ENCODE peak calls at places on chromosomes 16 and 17, in six cellular contexts. R, V, L, Z, D and K are unnamed samples.
A peak's percentile ranks its signal among the peaks of the same experiment; 100 is the strongest.

GRCh38 chr17:7897773-7898172 is 9.2 kb downstream of the CHD3 start:
- DNase-seq in R (peak; percentile 77), Z (no peak), V (no peak), L (peak; percentile 70), D (no peak), K (no peak)

GRCh38 chr16:25838724-25839186 is 147.0 kb downstream of the HS3ST4 start:
- DNase-seq in Z (peak; percentile 94), L (peak; percentile 40), D (peak; percentile 55), R (peak; percentile 41), V (no peak), K (peak; percentile 61)

GRCh38 chr16:81480856-81481821 is 36.5 kb downstream of the CMIP start:
- DNase-seq in D (no peak), V (peak; percentile 42), R (peak; percentile 22), Z (no peak), L (peak; percentile 72), K (no peak)

GRCh38 chr16:25563700-25564099 is 128.1 kb upstream of the HS3ST4 start:
- DNase-seq in V (no peak), R (no peak), Z (no peak), D (no peak), L (no peak), K (no peak)

GRCh38 chr17:45397796-45398195 is 34.9 kb downstream of the ARHGAP27 start:
- DNase-seq in L (no peak), V (no peak), R (no peak), Z (no peak), D (no peak), K (no peak)

GRCh38 chr17:78725448-78726021 is 56.5 kb downstream of the CYTH1 start:
- DNase-seq in Z (no peak), V (no peak), R (no peak), L (no peak), D (no peak), K (no peak)

GRCh38 chr16:66277311-66278070 is 89.0 kb upstream of the CDH5 start:
- DNase-seq in L (no peak), Z (no peak), R (no peak), V (peak; percentile 10), D (peak; percentile 39), K (no peak)

GRCh38 chr16:47965439-47965838 is 190.4 kb downstream of the ABCC12 start:
- DNase-seq in D (peak; percentile 35), R (peak; percentile 50), Z (peak; percentile 93), L (no peak), V (no peak), K (peak; percentile 70)

GRCh38 chr17:64216385-64217248 is 46.4 kb downstream of the TEX2 start:
- DNase-seq in V (no peak), Z (peak; percentile 41), L (no peak), D (peak; percentile 55), R (peak; percentile 32), K (no peak)

GRCh38 chr16:9092963-9093477 is 1.6 kb downstream of the HAPSTR1 start:
- DNase-seq in R (no peak), V (peak; percentile 31), D (peak; percentile 51), L (no peak), Z (peak; percentile 67), K (no peak)

GRCh38 chr16:87173294-87173883 is 143.8 kb downstream of the C16orf95 start:
- DNase-seq in V (no peak), Z (no peak), L (peak; percentile 48), D (no peak), R (no peak), K (no peak)

GRCh38 chr17:66165537-66166123 is 26.3 kb downstream of the CEP112 start:
- DNase-seq in D (no peak), Z (peak; percentile 54), R (peak; percentile 75), V (peak; percentile 16), L (peak; percentile 72), K (peak; percentile 38)

GRCh38 chr16:71537643-71538042 is 11.4 kb downstream of the CHST4 start:
- DNase-seq in V (peak; percentile 71), Z (peak; percentile 76), D (peak; percentile 76), R (peak; percentile 41), L (peak; percentile 24), K (no peak)

GRCh38 chr17:18246880-18247612 is 11.5 kb downstream of the FLII start:
- DNase-seq in R (peak; percentile 8), D (peak; percentile 98), L (peak; percentile 33), Z (peak; percentile 94), V (peak; percentile 82), K (no peak)

GRCh38 chr16:77399066-77399465 is 35.8 kb downstream of the ADAMTS18 start:
- DNase-seq in Z (no peak), V (no peak), D (no peak), L (no peak), R (no peak), K (no peak)

GRCh38 chr16:749010-749409 is 8.2 kb upstream of the CIAO3 start:
- DNase-seq in D (no peak), R (peak; percentile 81), L (peak; percentile 65), V (peak; percentile 76), Z (no peak), K (no peak)

GRCh38 chr17:15462962-15463361 is 4.5 kb downstream of the CDRT4 start:
- DNase-seq in R (peak; percentile 77), V (no peak), D (no peak), Z (no peak), L (no peak), K (no peak)

GRCh38 chr16:67396159-67396774 is 3.0 kb upstream of the TPPP3 start:
- DNase-seq in R (peak; percentile 78), D (peak; percentile 80), V (peak; percentile 79), L (peak; percentile 96), Z (peak; percentile 96), K (peak; percentile 91)

GRCh38 chr17:8408371-8408770 is 10.7 kb upstream of the RNF222 start:
- DNase-seq in V (no peak), R (no peak), D (no peak), L (no peak), Z (peak; percentile 59), K (no peak)

GRCh38 chr16:3022208-3022696 is 1.5 kb downstream of the HCFC1R1 start:
- DNase-seq in D (peak; percentile 79), Z (peak; percentile 98), V (peak; percentile 93), L (peak; percentile 95), R (peak; percentile 95), K (peak; percentile 73)

GRCh38 chr16:49851468-49851787 is 4.5 kb downstream of the ZNF423 start:
- DNase-seq in Z (no peak), L (peak; percentile 14), D (no peak), V (no peak), R (no peak), K (no peak)

DNA sequence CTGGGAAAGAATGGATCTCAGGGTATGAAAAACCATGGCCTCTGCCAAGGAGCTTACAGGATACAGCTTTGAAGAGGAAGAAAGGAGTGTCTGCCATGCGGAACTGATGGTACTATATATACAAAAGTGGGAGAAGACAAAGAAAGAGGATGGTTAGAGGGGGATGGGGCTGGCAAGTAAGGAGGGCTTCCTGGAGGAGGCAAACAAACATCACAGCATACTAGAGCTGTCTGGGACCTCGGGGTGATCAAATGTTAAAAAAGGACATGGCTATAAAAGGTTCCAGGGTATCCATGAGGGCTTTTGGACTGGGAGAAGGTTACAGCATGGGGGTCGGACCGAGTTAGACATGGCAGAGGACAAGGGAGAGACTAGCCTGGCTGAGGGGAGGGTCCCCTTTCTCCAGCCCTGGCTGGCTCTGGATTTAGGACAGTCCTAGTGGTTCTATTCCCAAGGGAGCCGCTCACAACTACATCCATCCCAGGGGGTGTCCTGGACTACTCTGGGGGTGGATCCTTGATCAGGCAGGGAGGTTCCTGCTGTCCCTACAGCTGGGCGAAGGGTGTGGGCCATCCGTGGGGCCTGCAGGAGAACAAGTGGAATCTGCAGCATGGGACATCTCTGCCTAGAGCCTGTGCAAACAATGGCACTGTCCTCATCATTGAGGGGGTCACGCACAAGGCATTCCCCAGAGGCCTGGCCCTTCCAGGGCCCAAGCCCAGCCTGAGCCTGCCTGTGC is 12.2 kb downstream of the WNT9B start:
- DNase-seq in Z (no peak), R (no peak), D (no peak), L (no peak), V (no peak), K (no peak)
- H3K9ac ChIP-seq in Z (no peak overlapping the region), R (no peak overlapping the region), D (no peak overlapping the region), L (no peak overlapping the region), V (no peak overlapping the region), K (no peak overlapping the region)

GRCh38 chr17:46836500-46836899 is 14.9 kb upstream of the WNT9B start:
- DNase-seq in D (no peak), L (no peak), R (no peak), Z (no peak), V (no peak), K (no peak)

GRCh38 chr17:46832945-46833839 is 14.7 kb upstream of the WNT3 start:
- DNase-seq in D (no peak), L (no peak), Z (peak; percentile 70), R (peak; percentile 87), V (no peak), K (no peak)

GRCh38 chr17:46833840-46834208 is 15.3 kb upstream of the WNT3 start:
- DNase-seq in V (no peak), L (no peak), Z (no peak), R (no peak), D (no peak), K (no peak)

GRCh38 chr17:46832306-46832895 is 13.9 kb upstream of the WNT3 start:
- DNase-seq in D (no peak), Z (no peak), V (no peak), R (no peak), L (no peak), K (peak; percentile 71)

GRCh38 chr17:46834846-46835245 is 16.4 kb upstream of the WNT3 start:
- DNase-seq in L (no peak), R (no peak), V (no peak), D (no peak), Z (no peak), K (no peak)
- H4K8ac ChIP-seq in L (no peak overlapping the region), R (no peak overlapping the region), V (no peak overlapping the region), D (no peak overlapping the region), Z (no peak overlapping the region), K (no peak overlapping the region)

GRCh38 chr16:85054948-85055502 is 27.4 kb downstream of the KIAA0513 start:
- DNase-seq in L (no peak), R (no peak), V (no peak), D (no peak), Z (no peak), K (no peak)
- H3K4me3 ChIP-seq in L (peak overlapping the region; percentile 71), R (peak overlapping the region; percentile 29), V (no peak overlapping the region), D (no peak overlapping the region), Z (no peak overlapping the region), K (no peak overlapping the region)

GRCh38 chr17:55784666-55785065 is 33.8 kb downstream of the PCTP start:
- DNase-seq in R (no peak), Z (no peak), L (no peak), V (no peak), D (no peak), K (no peak)

GRCh38 chr17:55778389-55779118 is 27.7 kb downstream of the PCTP start:
- DNase-seq in D (no peak), L (no peak), R (no peak), Z (no peak), V (no peak), K (no peak)

GRCh38 chr17:55785181-55785580 is 34.3 kb downstream of the PCTP start:
- DNase-seq in R (no peak), D (no peak), V (no peak), L (no peak), Z (no peak), K (no peak)

DNA sequence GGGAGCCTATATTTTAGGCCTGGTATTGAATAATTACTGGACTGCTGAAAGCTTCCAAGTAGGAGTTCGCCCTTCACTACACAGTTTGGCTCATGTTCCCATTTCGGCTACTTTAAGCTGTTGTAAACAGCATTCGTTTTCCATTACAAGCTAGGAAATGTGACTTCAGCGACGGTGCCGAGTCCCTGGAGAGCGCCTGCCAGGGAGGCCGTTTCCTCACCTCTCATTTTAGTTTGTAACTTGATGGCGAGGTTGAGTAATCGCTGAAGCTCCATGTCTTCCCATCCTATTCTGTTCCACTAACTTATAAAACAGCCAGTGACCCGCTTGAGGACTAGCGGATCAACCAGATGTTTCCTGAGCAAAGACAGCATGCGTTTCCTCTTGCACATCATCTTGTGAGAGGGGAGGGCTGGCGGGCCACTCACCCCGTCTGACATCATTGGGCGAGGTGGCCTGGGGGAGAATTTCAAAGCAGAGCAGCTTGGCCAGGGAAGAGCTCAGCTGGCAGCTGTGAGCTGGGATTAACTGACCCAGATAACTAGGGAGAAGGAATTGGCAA is 32.9 kb downstream of the PCTP start:
- DNase-seq in L (peak; percentile 23), R (no peak), Z (peak; percentile 68), D (no peak), V (no peak), K (no peak)
- H3K9ac ChIP-seq in L (peak overlapping the region; percentile 62), R (no peak overlapping the region), Z (no peak overlapping the region), D (no peak overlapping the region), V (no peak overlapping the region), K (no peak overlapping the region)